ENCODE peak calls at places on chromosomes 12 and 14, in seven cellular contexts. M is IMR-90, J is neuronal stem cell, I is H9, R is mesendoderm, A is mesenchymal stem cell, D is trophoblast cell. V is an unnamed sample.

GRCh38 chr12:52442600-52443061 is 8.5 kb upstream of the KRT75 start:
- DNase-seq in M (peak; percentile 74), J (no peak), I (peak; percentile 83), R (peak; percentile 87), A (peak; percentile 10), D (peak; percentile 98), V (peak; percentile 39)

GRCh38 chr14:90388982-90389381 is 7.8 kb upstream of the CALM1 start:
- DNase-seq in M (peak; percentile 47), J (no peak), I (no peak), R (no peak), A (no peak), D (no peak), V (no peak)

GRCh38 chr12:78359530-78359929 is 505.0 kb upstream of the SYT1 start:
- DNase-seq in M (peak; percentile 49), J (no peak), I (no peak), R (peak; percentile 3), A (no peak), D (no peak), V (no peak)

GRCh38 chr12:98745578-98746391 is 100.7 kb downstream of the APAF1 start:
- DNase-seq in M (peak; percentile 11), J (no peak), I (peak; percentile 46), R (no peak), A (peak; percentile 10), D (peak; percentile 59), V (no peak)

GRCh38 chr14:92800525-92800924 is 6.4 kb downstream of the GOLGA5 start:
- DNase-seq in M (no peak), J (no peak), I (no peak), R (no peak), A (no peak), D (no peak), V (no peak)

GRCh38 chr12:69059465-69060457 is 126.8 kb upstream of the CPM start:
- DNase-seq in M (peak; percentile 96), J (no peak), I (no peak), R (peak; percentile 75), A (peak; percentile 89), D (peak; percentile 24), V (no peak)

GRCh38 chr12:106897082-106897481 is 58.6 kb upstream of the TMEM263 start:
- DNase-seq in M (peak; percentile 45), J (no peak), I (no peak), R (no peak), A (no peak), D (no peak), V (no peak)

GRCh38 chr12:51318846-51319570 is 5.0 kb downstream of the BIN2 start:
- DNase-seq in M (no peak), J (no peak), I (no peak), R (no peak), A (no peak), D (no peak), V (no peak)

GRCh38 chr14:22434901-22435565 is 154.0 kb downstream of the DAD1 start:
- DNase-seq in M (no peak), J (no peak), I (no peak), R (no peak), A (no peak), D (no peak), V (no peak)

GRCh38 chr14:92677087-92677668 is 71.2 kb downstream of the LGMN start:
- DNase-seq in M (no peak), J (no peak), I (no peak), R (no peak), A (no peak), D (peak; percentile 14), V (no peak)

GRCh38 chr12:112170971-112171596 is 45.7 kb downstream of the TRAFD1 start:
- DNase-seq in M (no peak), J (no peak), I (no peak), R (no peak), A (no peak), D (no peak), V (no peak)

GRCh38 chr12:112169966-112170365 is 44.6 kb downstream of the TRAFD1 start:
- DNase-seq in M (no peak), J (no peak), I (no peak), R (no peak), A (no peak), D (no peak), V (no peak)

GRCh38 chr12:112168561-112168971 is 43.2 kb downstream of the TRAFD1 start:
- DNase-seq in M (no peak), J (no peak), I (no peak), R (no peak), A (no peak), D (no peak), V (no peak)

GRCh38 chr12:112169086-112169872 is 43.9 kb downstream of the TRAFD1 start:
- DNase-seq in M (no peak), J (no peak), I (no peak), R (no peak), A (no peak), D (no peak), V (no peak)

GRCh38 chr12:112170376-112170775 is 45.0 kb downstream of the TRAFD1 start:
- DNase-seq in M (no peak), J (no peak), I (no peak), R (no peak), A (no peak), D (no peak), V (no peak)
- H3K18ac ChIP-seq in M (no peak overlapping the region), J (no peak overlapping the region), I (no peak overlapping the region), R (no peak overlapping the region), A (no peak overlapping the region), D (no peak overlapping the region), V (no peak overlapping the region)

GRCh38 chr12:29025936-29026335 is 123.1 kb upstream of the FAR2 start:
- DNase-seq in M (no peak), J (no peak), I (no peak), R (no peak), A (no peak), D (no peak), V (no peak)

GRCh38 chr12:29030006-29030405 is 119.1 kb upstream of the FAR2 start:
- DNase-seq in M (no peak), J (no peak), I (no peak), R (no peak), A (no peak), D (no peak), V (no peak)

GRCh38 chr12:29023436-29024076 is 125.5 kb upstream of the FAR2 start:
- DNase-seq in M (no peak), J (no peak), I (no peak), R (peak; percentile 20), A (no peak), D (no peak), V (no peak)

GRCh38 chr12:29026419-29026818 is 122.7 kb upstream of the FAR2 start:
- DNase-seq in M (no peak), J (no peak), I (no peak), R (no peak), A (no peak), D (no peak), V (no peak)

DNA sequence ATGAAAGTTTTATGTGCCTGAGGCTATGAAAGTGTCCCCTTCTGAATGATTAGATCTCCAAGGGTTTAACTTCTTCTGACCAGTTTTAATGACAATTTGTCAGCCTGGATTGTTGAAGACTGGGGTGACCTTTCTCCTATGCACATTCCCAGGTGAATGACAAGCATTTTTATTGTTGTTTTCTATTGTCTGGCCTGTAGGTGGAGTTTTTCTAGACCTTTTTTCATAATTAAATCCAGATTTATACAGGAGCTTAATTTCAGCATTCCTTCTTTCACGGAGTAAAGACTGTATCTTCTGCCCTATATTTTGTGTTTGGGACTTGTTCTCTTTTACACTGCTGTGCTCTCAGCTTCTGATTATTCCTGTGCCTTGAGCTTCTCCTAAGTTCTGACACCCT is 125.0 kb upstream of the FAR2 start:
- DNase-seq in M (no peak), J (no peak), I (no peak), R (peak; percentile 5), A (no peak), D (no peak), V (no peak)
- H3K18ac ChIP-seq in M (no peak overlapping the region), J (no peak overlapping the region), I (no peak overlapping the region), R (no peak overlapping the region), A (no peak overlapping the region), D (no peak overlapping the region), V (no peak overlapping the region)

GRCh38 chr12:92739099-92739498 is 36.3 kb downstream of the PLEKHG7 start:
- DNase-seq in M (peak; percentile 12), J (no peak), I (no peak), R (peak; percentile 51), A (no peak), D (no peak), V (no peak)

GRCh38 chr12:92730758-92731157 is 28.0 kb downstream of the PLEKHG7 start:
- DNase-seq in M (peak; percentile 49), J (no peak), I (no peak), R (no peak), A (no peak), D (no peak), V (no peak)

GRCh38 chr12:92737855-92738850 is 35.4 kb downstream of the PLEKHG7 start:
- DNase-seq in M (no peak), J (no peak), I (no peak), R (no peak), A (no peak), D (no peak), V (no peak)

GRCh38 chr12:92736605-92737004 is 33.8 kb downstream of the PLEKHG7 start:
- DNase-seq in M (no peak), J (no peak), I (no peak), R (no peak), A (no peak), D (no peak), V (no peak)

GRCh38 chr12:92735131-92735721 is 32.4 kb downstream of the PLEKHG7 start:
- DNase-seq in M (peak; percentile 92), J (no peak), I (no peak), R (peak; percentile 67), A (peak; percentile 98), D (no peak), V (no peak)
- H3K18ac ChIP-seq in M (no peak overlapping the region), J (no peak overlapping the region), I (no peak overlapping the region), R (no peak overlapping the region), A (no peak overlapping the region), D (no peak overlapping the region), V (no peak overlapping the region)

DNA sequence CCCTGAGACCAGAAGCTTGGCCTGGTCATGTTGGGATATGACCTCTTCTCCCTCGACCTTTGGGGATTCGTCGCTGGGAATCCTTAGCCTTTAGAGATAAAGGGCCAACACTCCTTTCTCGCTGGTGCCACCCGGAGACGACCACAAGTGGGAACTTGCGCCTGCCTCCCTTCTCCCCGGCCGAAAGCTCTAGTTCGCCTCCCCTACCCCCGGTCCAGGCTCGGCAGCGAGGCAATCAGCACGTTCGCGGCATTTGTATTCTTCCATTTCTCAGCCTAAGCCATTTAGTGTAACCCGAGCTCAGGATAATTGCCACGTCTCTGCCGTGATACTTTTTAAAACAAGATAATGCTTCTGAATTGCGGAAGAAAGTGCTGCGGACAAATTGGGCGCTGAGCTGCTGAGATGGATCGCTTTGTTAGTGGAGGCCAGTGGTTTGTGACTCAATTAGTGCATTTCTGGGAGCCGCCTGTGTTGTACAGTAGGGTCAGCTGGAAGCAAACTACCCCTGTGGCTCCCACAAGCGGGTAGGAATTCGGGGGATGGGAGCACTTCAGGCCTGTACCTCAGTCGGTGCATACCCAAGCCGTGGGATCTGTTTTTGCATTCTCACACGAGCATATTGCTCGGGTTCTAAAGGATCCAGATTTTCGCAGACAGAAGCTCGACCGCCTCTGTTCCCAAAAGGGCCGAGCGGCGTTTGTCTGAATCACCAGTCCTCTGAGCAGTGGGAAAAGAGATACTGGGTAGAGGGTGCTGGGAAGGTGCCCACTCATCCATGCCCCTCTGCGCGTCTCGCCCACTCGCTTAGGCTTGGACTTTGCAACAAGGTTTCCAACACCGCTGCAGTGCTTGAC is 6.8 kb upstream of the SIX1 start:
- DNase-seq in M (peak; percentile 25), J (peak; percentile 32), I (peak; percentile 48), R (peak; percentile 63), A (peak; percentile 44), D (no peak), V (peak; percentile 67)
- H3K18ac ChIP-seq in M (peak overlapping the region; percentile 43), J (peak overlapping the region; percentile 51), I (no peak overlapping the region), R (no peak overlapping the region), A (no peak overlapping the region), D (no peak overlapping the region), V (peak overlapping the region; percentile 40)